ENCODE peak calls at places on chromosomes 4 and X, in eight cellular contexts. O is GM06990; Z is effector memory CD8-positive, alpha-beta T cell; G is activated T-helper 1 cell treated with anti-CD3 and anti-CD28 coated beads, Interleukin-2, amount 50 U/mL, for 16 hours; P is germinal center; T is ascending aorta; J is NCI-H526; B is Right ventricle myocardium superior. F is an unnamed sample.

GRCh38 chrX:40371376-40371775 is 209.4 kb upstream of the ATP6AP2 start:
- DNase-seq in O (no peak), Z (no peak), G (no peak), P (no peak), T (no peak), J (no peak), B (no peak), F (no peak)

GRCh38 chrX:21975827-21976226 is 35.3 kb downstream of the SMS start:
- DNase-seq in O (no peak), Z (no peak), G (no peak), P (no peak), T (no peak), J (peak), B (no peak), F (no peak)

GRCh38 chr4:152961752-152962117 is 25.6 kb downstream of the FHDC1 start:
- DNase-seq in O (no peak), Z (no peak), G (no peak), P (no peak), T (no peak), J (no peak), B (no peak), F (no peak)

GRCh38 chrX:111460612-111461011 is 48.6 kb upstream of the DCX start:
- DNase-seq in O (no peak), Z (no peak), G (no peak), P (no peak), T (no peak), J (no peak), B (no peak), F (no peak)

GRCh38 chr4:38728651-38729141 is 54.1 kb downstream of the TLR10 start:
- DNase-seq in O (no peak), Z (no peak), G (no peak), P (no peak), T (no peak), J (peak), B (no peak), F (no peak)

GRCh38 chr4:53929955-53930798 is 134.2 kb downstream of the CHIC2 start:
- DNase-seq in O (peak), Z (peak), G (peak), P (peak), T (peak), J (peak), B (peak), F (peak)

GRCh38 chr4:22315643-22316042 is 200.2 kb downstream of the ADGRA3 start:
- DNase-seq in O (no peak), Z (no peak), G (no peak), P (no peak), T (no peak), J (no peak), B (no peak), F (no peak)

GRCh38 chr4:97627785-97628184 is 515.5 kb downstream of the STPG2 start:
- DNase-seq in O (no peak), Z (no peak), G (no peak), P (no peak), T (no peak), J (no peak), B (no peak), F (no peak)

GRCh38 chr4:156575430-156576073 is 396.0 kb downstream of the PDGFC start:
- DNase-seq in O (no peak), Z (no peak), G (no peak), P (no peak), T (no peak), J (peak), B (no peak), F (no peak)

GRCh38 chrX:151153086-151153485 is 23.3 kb upstream of the GPR50 start:
- DNase-seq in O (no peak), Z (no peak), G (no peak), P (no peak), T (no peak), J (peak), B (no peak), F (no peak)

GRCh38 chr4:119647558-119647957 is 19.0 kb upstream of the PDE5A start:
- DNase-seq in O (no peak), Z (no peak), G (no peak), P (no peak), T (no peak), J (no peak), B (no peak), F (no peak)

GRCh38 chr4:5928241-5928640 is 35.4 kb upstream of the CRMP1 start:
- DNase-seq in O (no peak), Z (no peak), G (no peak), P (no peak), T (no peak), J (peak), B (no peak), F (no peak)

GRCh38 chr4:86359944-86360478 is at the start of gene MAPK10:
- DNase-seq in O (peak), Z (no peak), G (no peak), P (peak), T (peak), J (peak), B (peak), F (no peak)

GRCh38 chr4:11416071-11416766 is 12.5 kb downstream of the HS3ST1 start:
- DNase-seq in O (no peak), Z (no peak), G (no peak), P (no peak), T (no peak), J (peak), B (no peak), F (no peak)

GRCh38 chrX:115226929-115227328 is 7.0 kb downstream of the LRCH2 start:
- DNase-seq in O (no peak), Z (no peak), G (no peak), P (no peak), T (no peak), J (peak), B (no peak), F (no peak)

GRCh38 chr4:87502580-87503238 is 26.5 kb downstream of the SPARCL1 start:
- DNase-seq in O (no peak), Z (no peak), G (no peak), P (no peak), T (no peak), J (no peak), B (no peak), F (no peak)

F was measured in central memory CD8-positive, alpha-beta T cell.